ENCODE peak calls at places on chromosomes 11 and 22, in five cellular contexts. V is esophagus muscularis mucosa, Y is testis, K is right atrium auricular region, P is RWPE2. O is an unnamed sample. For H3K9me3, the result is how much of the 10 kb centered on the place peaks cover.

GRCh38 chr11:81237139-81237538 is 1496.5 kb downstream of the FAM181B start:
- DNase-seq in V (no peak), K (no peak), Y (peak), P (no peak), O (no peak)

GRCh38 chr11:32200448-32200847 is 109.6 kb downstream of the RCN1 start:
- DNase-seq in K (no peak), P (no peak), Y (no peak), V (no peak), O (no peak)

GRCh38 chr11:2260491-2261364 is 9.7 kb downstream of the ASCL2 start:
- DNase-seq in V (peak), Y (peak), K (no peak), P (peak), O (no peak)

GRCh38 chr22:24185501-24186351 is 4.4 kb downstream of the SUSD2 start:
- DNase-seq in K (no peak), Y (no peak), P (peak), V (no peak), O (no peak)

GRCh38 chr22:43066844-43067385 is 22.3 kb downstream of the TTLL1 start:
- DNase-seq in K (no peak), Y (no peak), P (no peak), V (no peak), O (no peak)

GRCh38 chr11:61827573-61828378 is at the start of gene FADS2:
- DNase-seq in P (peak), K (peak), Y (peak), V (peak), O (no peak)

GRCh38 chr11:33033493-33033892 is 5.9 kb upstream of the TCP11L1 start:
- DNase-seq in P (no peak), V (no peak), Y (no peak), K (no peak), O (no peak)

GRCh38 chr11:47573321-47573720 is 5.4 kb downstream of the KBTBD4 start:
- DNase-seq in K (no peak), Y (no peak), P (no peak), V (no peak), O (no peak)

GRCh38 chr11:126281666-126282175 is 1.2 kb upstream of the TIRAP start:
- DNase-seq in Y (no peak), P (no peak), K (no peak), V (no peak), O (no peak)

GRCh38 chr22:45852826-45853225 is 124.1 kb downstream of the WNT7B start:
- DNase-seq in P (no peak), Y (no peak), V (no peak), K (no peak), O (no peak)

GRCh38 chr11:10304495-10305261 is at the start of gene ADM:
- DNase-seq in Y (peak), P (peak), K (peak), V (peak), O (no peak)

GRCh38 chr11:27116684-27117083 is 76.1 kb downstream of the BBOX1 start:
- DNase-seq in Y (no peak), V (no peak), P (no peak), K (no peak), O (no peak)

GRCh38 chr11:63915961-63916836 is 765 bp downstream of the RCOR2 start:
- DNase-seq in V (no peak), Y (peak), P (no peak), K (no peak), O (no peak)

GRCh38 chr22:31917227-31917921 is 27.0 kb upstream of the YWHAH start:
- DNase-seq in Y (no peak), K (no peak), P (no peak), V (no peak), O (no peak)

GRCh38 chr11:109957601-109958000 is 135.6 kb upstream of the ZC3H12C start:
- DNase-seq in V (no peak), P (no peak), Y (no peak), K (no peak), O (no peak)

GRCh38 chr11:130103296-130103814 is 33.7 kb downstream of the APLP2 start:
- DNase-seq in P (no peak), V (no peak), K (no peak), Y (no peak), O (no peak)

GRCh38 chr11:44904261-44905080 is 46.2 kb downstream of the TP53I11 start:
- DNase-seq in V (no peak), K (no peak), Y (no peak), P (no peak), O (no peak)

GRCh38 chr11:92627615-92628201 is 341.7 kb upstream of the MTNR1B start:
- DNase-seq in Y (no peak), K (no peak), P (no peak), V (no peak), O (no peak)

GRCh38 chr11:69700278-69701140 is 3.3 kb downstream of the FGF19 start:
- DNase-seq in V (no peak), Y (peak), K (no peak), P (no peak), O (no peak)

GRCh38 chr22:41380993-41381328 is 781 bp upstream of the TEF start:
- DNase-seq in P (no peak), K (peak), Y (peak), V (peak), O (no peak)

GRCh38 chr11:72562431-72562830 is 111.8 kb downstream of the PDE2A start:
- DNase-seq in V (no peak), K (no peak), Y (no peak), P (no peak), O (no peak)

DNA sequence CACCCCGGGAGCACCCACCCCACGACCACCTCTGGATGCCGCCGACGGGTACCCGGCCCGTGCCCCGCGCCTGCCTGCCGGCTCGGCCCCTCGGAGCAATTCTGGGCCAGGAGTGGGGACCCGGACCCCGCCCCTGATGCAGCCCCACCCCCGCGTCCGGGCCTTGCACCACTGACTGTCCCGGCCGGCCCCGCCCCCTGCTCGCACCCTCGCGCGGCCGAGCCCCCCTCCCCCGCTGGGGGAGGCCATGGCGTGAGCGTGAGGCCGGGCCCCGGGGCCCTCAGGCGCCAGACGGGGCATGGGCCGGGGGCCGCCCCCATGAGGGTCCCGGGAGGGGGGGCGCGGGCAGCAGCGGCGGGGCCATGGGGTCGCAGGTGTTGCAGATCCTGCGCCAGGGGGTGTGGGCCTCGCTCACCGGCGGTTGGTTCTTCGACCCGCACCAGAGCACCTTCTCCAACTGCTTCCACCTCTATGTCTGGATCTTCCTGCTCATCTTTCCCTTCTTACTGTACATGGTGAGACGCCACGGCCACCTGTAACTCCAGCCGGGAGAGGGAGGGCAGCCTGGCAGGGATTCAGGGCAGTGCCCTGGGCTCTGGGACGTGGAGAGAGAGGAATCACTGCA is 486 bp downstream of the PCNX3 start:
- DNase-seq in K (no peak), V (no peak), P (no peak), Y (peak), O (no peak)
- H3K27ac ChIP-seq in K (peak), V (peak), P (peak), Y (peak), O (peak)

DNA sequence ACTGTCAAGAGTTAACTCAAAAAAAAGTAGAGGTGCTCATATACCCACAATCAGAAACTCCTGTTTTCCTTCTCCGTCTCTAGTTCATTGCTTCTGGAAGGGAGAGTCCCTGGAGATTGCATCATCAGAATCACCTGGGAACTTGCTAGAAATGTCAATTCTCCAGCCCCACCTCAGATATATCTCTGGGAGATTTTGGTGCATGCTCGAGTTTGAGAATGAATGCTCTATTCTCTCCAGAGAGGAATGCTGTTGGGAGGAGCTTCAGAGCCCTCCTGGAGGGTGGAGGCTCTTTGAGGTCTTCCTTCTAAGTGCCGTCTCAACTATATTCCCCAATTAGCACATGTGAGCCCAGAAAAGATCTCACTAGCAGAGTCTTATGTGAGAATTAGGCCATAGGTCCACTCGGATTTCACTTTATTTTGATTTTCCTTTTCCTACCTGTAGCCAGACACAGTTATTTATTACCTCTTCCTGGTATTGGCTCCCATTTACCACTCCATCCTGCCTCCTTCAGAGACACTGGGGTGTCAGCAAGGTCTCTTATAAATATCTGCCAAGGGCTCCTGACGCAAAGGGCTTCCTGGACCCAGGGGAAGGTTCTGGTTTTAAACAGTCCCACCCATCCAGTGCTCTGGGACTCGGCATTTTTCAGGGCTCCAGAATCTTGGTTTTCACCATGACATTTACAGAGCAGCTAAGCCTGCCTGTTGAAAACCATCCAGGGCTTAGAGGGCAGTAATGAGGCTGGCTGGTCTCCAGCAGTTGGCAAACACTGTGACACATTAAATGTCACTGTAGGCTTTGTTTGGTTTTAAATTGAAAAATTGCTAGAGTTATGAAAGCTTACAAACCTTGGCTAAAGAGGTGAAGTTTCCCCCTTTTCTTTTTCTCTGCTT is 136.2 kb downstream of the CD44 start:
- DNase-seq in Y (peak), V (no peak), P (no peak), K (no peak), O (no peak)
- TF ChIP-seq CTCF in Y (no peak), V (no peak), P (peak), K (no peak), O (no peak)

GRCh38 chr22:48957987-48958321 is 869.7 kb downstream of the BRD1 start:
- DNase-seq in V (peak), K (peak), Y (peak), P (no peak), O (no peak)

GRCh38 chr22:48954781-48955311 is 872.8 kb downstream of the BRD1 start:
- DNase-seq in V (peak), Y (peak), K (peak), P (no peak), O (no peak)

GRCh38 chr22:48957311-48957986 is 870.2 kb downstream of the BRD1 start:
- DNase-seq in K (peak), P (no peak), V (peak), Y (peak), O (no peak)

GRCh38 chr22:48953830-48954229 is 873.8 kb downstream of the BRD1 start:
- DNase-seq in Y (no peak), K (peak), V (peak), P (no peak), O (no peak)

DNA sequence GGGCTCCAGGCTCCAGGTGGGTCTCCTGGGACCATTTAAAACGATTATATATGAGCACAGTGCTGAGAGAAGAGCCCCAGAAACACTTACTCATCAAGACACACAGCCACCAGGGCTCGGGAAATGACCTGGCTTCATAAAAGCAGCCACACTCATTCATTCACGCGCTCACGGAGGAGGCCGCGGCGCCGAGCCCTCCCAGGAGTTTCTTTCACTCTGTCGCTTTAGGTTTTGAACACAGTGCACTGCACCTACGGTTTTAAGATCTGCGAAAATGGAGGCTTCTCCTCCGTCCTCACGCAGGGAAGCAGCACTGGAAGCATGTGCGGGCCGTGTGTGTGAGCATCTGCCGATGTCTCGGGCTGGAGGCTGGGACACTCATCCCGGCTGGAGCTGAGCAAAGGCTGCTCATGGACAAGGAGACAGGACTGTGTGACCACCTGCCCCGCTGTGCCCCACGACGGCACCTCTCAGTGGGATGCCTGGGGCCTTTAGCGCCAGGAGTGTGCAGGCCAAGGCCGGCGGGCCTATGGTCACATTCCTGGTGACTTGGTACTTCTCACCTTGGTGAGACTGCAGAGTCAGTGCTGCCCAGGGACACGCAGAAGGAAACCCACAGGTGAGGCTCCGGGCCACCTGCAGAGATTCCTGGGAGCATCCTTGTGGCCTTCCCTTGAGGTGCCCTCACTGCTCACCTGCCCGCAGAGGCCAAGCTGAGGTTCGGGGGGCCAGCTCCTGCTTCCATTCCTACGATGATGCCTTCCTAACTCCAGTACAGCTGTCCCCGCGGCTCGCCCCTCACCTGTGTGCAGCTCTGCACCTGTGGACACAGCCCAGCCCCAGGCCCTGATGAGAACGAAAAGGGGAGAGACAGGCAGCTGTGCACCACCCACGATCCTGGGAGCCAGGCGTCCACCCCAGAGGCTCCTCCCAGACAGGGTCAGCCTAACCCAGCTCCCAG is 872.0 kb downstream of the BRD1 start:
- DNase-seq in V (peak), K (peak), P (no peak), Y (peak), O (peak)
- H3K9me3 ChIP-seq in V (under half), K (under half), P (under half), Y (under half), O (under half)

GRCh38 chr11:70948416-70948815 is 304.0 kb downstream of the SHANK2 start:
- DNase-seq in V (no peak), P (no peak), Y (no peak), K (no peak), O (no peak)
- H3K27ac ChIP-seq in V (no peak), P (no peak), Y (no peak), K (no peak), O (no peak)

GRCh38 chr11:17633987-17634775 is 85.2 kb upstream of the MYOD1 start:
- DNase-seq in K (no peak), V (peak), Y (no peak), P (no peak), O (no peak)

GRCh38 chr11:17633279-17633986 is 85.9 kb upstream of the MYOD1 start:
- DNase-seq in K (no peak), P (no peak), Y (no peak), V (no peak), O (no peak)

GRCh38 chr11:17629113-17629512 is 82.1 kb downstream of the OTOG start:
- DNase-seq in V (peak), Y (no peak), P (no peak), K (peak), O (no peak)

GRCh38 chr11:17630936-17631335 is 83.9 kb downstream of the OTOG start:
- DNase-seq in V (no peak), K (no peak), P (no peak), Y (no peak), O (no peak)

GRCh38 chr11:17631702-17632365 is 84.8 kb downstream of the OTOG start:
- DNase-seq in Y (no peak), P (no peak), V (peak), K (no peak), O (no peak)
- TF ChIP-seq CTCF in Y (no peak), P (no peak), V (no peak), K (no peak), O (no peak)

GRCh38 chr11:70824590-70825300 is 426.4 kb downstream of the CTTN start:
- DNase-seq in K (no peak), P (no peak), V (no peak), Y (peak), O (no peak)
- H3K9me3 ChIP-seq in K (under half), P (under half), V (under half), Y (under half), O (under half)

GRCh38 chr11:112511906-112512305 is 251.2 kb upstream of the PLET1 start:
- DNase-seq in V (peak), Y (no peak), K (no peak), P (no peak), O (no peak)

GRCh38 chr11:112511271-112511670 is 250.6 kb upstream of the PLET1 start:
- DNase-seq in K (no peak), V (peak), Y (no peak), P (no peak), O (no peak)

GRCh38 chr11:112516261-112516660 is 255.6 kb upstream of the PLET1 start:
- DNase-seq in V (peak), Y (no peak), K (no peak), P (no peak), O (no peak)

GRCh38 chr11:112513936-112514716 is 253.5 kb upstream of the PLET1 start:
- DNase-seq in Y (no peak), K (no peak), P (no peak), V (peak), O (no peak)

GRCh38 chr11:112513417-112513816 is 252.8 kb upstream of the PLET1 start:
- DNase-seq in K (no peak), Y (no peak), P (no peak), V (peak), O (no peak)
- H3K27ac ChIP-seq in K (no peak), Y (no peak), P (no peak), V (no peak), O (no peak)

DNA sequence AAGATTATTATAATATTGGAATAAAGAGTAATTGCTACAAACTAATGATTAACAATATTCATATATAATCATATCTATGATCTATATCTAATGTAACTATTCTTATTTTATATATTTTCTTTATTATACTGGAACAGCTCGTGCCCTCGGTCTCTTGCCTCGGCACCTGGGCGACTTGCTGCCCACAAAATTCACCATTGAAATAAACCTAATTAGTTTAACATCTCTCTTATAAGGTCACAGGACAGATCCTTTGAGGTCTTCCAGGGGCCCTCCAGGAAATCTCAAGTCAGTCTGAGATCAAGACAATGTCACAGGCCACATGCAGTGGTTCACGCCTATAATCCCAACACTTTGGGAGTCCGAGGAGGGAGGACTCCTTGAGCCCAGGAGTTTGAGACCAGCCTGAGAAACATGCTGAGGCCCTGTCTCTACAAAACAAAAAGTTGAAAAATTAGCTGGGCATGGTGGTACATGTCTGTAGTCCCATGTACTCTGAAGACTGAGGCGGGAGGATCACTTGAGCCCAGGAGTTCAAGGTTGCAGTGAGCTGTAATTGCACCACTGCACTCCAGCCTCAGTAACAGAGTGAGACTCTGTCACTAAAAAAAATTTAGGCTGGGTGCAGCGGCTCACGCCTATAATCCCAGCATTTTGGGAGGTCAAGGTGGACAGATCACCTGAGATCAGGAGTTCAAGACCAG is 6.6 kb upstream of the TXNRD2 start:
- DNase-seq in P (peak), K (no peak), V (no peak), Y (no peak), O (no peak)
- TF ChIP-seq CTCF in P (peak), K (peak), V (no peak), Y (no peak), O (peak)